ENCODE peak calls at places on chromosome 11, in eight cellular contexts. R, A, O, N, K, J, G and Z are unnamed samples.

GRCh38 chr11:104148696-104149095 is 15.3 kb downstream of the PDGFD start:
- DNase-seq in O (no peak), R (no peak), A (no peak), J (no peak), K (no peak), G (no peak), N (no peak), Z (no peak)

GRCh38 chr11:111693224-111693937 is 72.8 kb downstream of the PPP2R1B start:
- DNase-seq in R (no peak), N (no peak), G (no peak), A (no peak), O (no peak), K (no peak), J (no peak), Z (no peak)

GRCh38 chr11:107916671-107917241 is 11.5 kb upstream of the RAB39A start:
- DNase-seq in A (peak; percentile 68), K (peak; percentile 73), G (no peak), J (peak; percentile 40), O (no peak), N (no peak), R (no peak), Z (peak; percentile 28)

GRCh38 chr11:120492486-120492885 is 19.1 kb upstream of the GRIK4 start:
- DNase-seq in A (no peak), G (no peak), R (no peak), K (no peak), J (no peak), N (no peak), O (no peak), Z (no peak)

GRCh38 chr11:101686514-101686913 is 102.7 kb upstream of the TRPC6 start:
- DNase-seq in K (no peak), A (no peak), N (no peak), O (no peak), G (no peak), J (no peak), R (peak; percentile 75), Z (no peak)

GRCh38 chr11:124791626-124792341 is 8.4 kb downstream of the MSANTD2 start:
- DNase-seq in O (no peak), G (no peak), N (no peak), K (no peak), J (no peak), R (peak; percentile 18), A (no peak), Z (no peak)

GRCh38 chr11:3165152-3165705 is at the start of gene OSBPL5:
- DNase-seq in K (peak; percentile 54), R (peak; percentile 73), J (peak; percentile 12), A (peak; percentile 79), N (peak; percentile 76), G (peak; percentile 83), O (peak; percentile 33), Z (peak; percentile 82)

GRCh38 chr11:29125621-29126020 is 891.2 kb downstream of the KCNA4 start:
- DNase-seq in R (no peak), J (no peak), N (no peak), K (no peak), A (no peak), O (no peak), G (no peak), Z (no peak)

GRCh38 chr11:73334244-73335203 is 26.4 kb downstream of the ARHGEF17 start:
- DNase-seq in O (no peak), R (peak; percentile 96), J (peak; percentile 36), G (peak; percentile 90), K (no peak), N (peak; percentile 71), A (peak; percentile 54), Z (peak; percentile 67)

GRCh38 chr11:2947744-2948143 is 18.5 kb upstream of the PHLDA2 start:
- DNase-seq in N (no peak), A (no peak), J (no peak), O (no peak), G (no peak), R (no peak), K (no peak), Z (no peak)

GRCh38 chr11:72812968-72813739 is 1.1 kb upstream of the ATG16L2 start:
- DNase-seq in G (peak; percentile 81), J (peak; percentile 88), K (peak; percentile 88), N (peak; percentile 58), A (peak; percentile 52), O (peak; percentile 46), R (peak; percentile 73), Z (peak; percentile 71)

GRCh38 chr11:96259053-96259837 is 83.8 kb downstream of the MAML2 start:
- DNase-seq in R (peak; percentile 79), O (no peak), N (no peak), J (peak; percentile 32), K (no peak), A (no peak), G (no peak), Z (no peak)

GRCh38 chr11:96260067-96260511 is 82.9 kb downstream of the MAML2 start:
- DNase-seq in A (no peak), O (no peak), R (no peak), K (no peak), N (no peak), G (no peak), J (no peak), Z (no peak)

GRCh38 chr11:96257972-96258951 is 84.7 kb downstream of the MAML2 start:
- DNase-seq in N (peak; percentile 11), R (peak; percentile 62), A (no peak), O (peak; percentile 41), J (peak; percentile 81), K (no peak), G (no peak), Z (no peak)

GRCh38 chr11:96263361-96263763 is 79.6 kb downstream of the MAML2 start:
- DNase-seq in K (no peak), N (no peak), R (peak; percentile 89), A (no peak), J (no peak), O (no peak), G (no peak), Z (no peak)

DNA sequence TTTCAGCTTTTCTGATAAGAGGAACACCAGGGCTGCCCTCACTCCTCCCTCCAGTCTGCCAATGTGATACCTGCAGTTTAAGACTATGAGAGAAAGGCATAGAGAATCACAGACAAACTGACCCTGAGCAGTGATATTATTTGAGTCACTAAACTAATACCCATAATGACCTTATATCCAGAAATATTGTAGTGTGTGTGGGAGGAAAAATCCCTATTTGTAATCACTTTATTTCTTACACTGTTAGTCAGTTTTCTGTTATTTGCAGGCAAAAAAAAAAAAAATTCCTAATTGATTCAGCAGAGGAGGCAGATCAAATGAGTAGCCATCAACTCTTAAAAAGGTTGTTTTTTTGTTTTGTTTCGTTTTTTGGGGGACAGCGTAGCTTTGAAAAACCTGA is 82.5 kb downstream of the MAML2 start:
- DNase-seq in N (no peak), K (no peak), A (no peak), G (no peak), O (no peak), J (no peak), R (no peak), Z (no peak)
- H3K4me1 ChIP-seq in N (peaks cover 9% of the 10 kb centered on the region), K (peaks cover 11% of the 10 kb centered on the region), A (peaks cover 26% of the 10 kb centered on the region), G (peaks cover 8% of the 10 kb centered on the region), O (peaks cover 80% of the 10 kb centered on the region), J (peaks cover 48% of the 10 kb centered on the region), R (peaks cover 1% of the 10 kb centered on the region), Z (peaks cover 32% of the 10 kb centered on the region)

GRCh38 chr11:61771195-61771894 is 18.9 kb downstream of the MYRF start:
- DNase-seq in R (no peak), K (no peak), G (no peak), O (no peak), J (no peak), A (no peak), N (no peak), Z (no peak)
- H3K4me3 ChIP-seq in R (no peak overlapping the region), K (no peak overlapping the region), G (no peak overlapping the region), O (no peak overlapping the region), J (no peak overlapping the region), A (no peak overlapping the region), N (no peak overlapping the region), Z (no peak overlapping the region)

GRCh38 chr11:35131094-35131493 is 7.9 kb upstream of the CD44 start:
- DNase-seq in O (no peak), G (no peak), N (no peak), A (no peak), K (no peak), J (no peak), R (no peak), Z (no peak)
- H3K4me1 ChIP-seq in O (peaks cover 25% of the 10 kb centered on the region), G (no peaks in the 10 kb centered on the region), N (peaks cover 20% of the 10 kb centered on the region), A (no peaks in the 10 kb centered on the region), K (peaks cover 11% of the 10 kb centered on the region), J (peaks cover 16% of the 10 kb centered on the region), R (no peaks in the 10 kb centered on the region), Z (no peaks in the 10 kb centered on the region)

GRCh38 chr11:114307524-114308203 is 11.5 kb downstream of the NNMT start:
- DNase-seq in A (no peak), N (peak; percentile 49), K (no peak), R (peak; percentile 84), J (no peak), O (no peak), G (peak; percentile 79), Z (no peak)
- H3K4me3 ChIP-seq in A (no peak overlapping the region), N (no peak overlapping the region), K (no peak overlapping the region), R (peak overlapping the region; percentile 74), J (no peak overlapping the region), O (no peak overlapping the region), G (peak overlapping the region; percentile 47), Z (no peak overlapping the region)

GRCh38 chr11:122697636-122698167 is 42.2 kb downstream of the UBASH3B start:
- DNase-seq in R (peak; percentile 81), J (peak; percentile 98), O (peak; percentile 14), K (no peak), N (peak; percentile 43), G (no peak), A (no peak), Z (no peak)
- H3K4me1 ChIP-seq in R (peaks cover 6% of the 10 kb centered on the region), J (peaks cover 96% of the 10 kb centered on the region), O (peaks cover 80% of the 10 kb centered on the region), K (peaks cover 2% of the 10 kb centered on the region), N (no peaks in the 10 kb centered on the region), G (no peaks in the 10 kb centered on the region), A (no peaks in the 10 kb centered on the region), Z (no peaks in the 10 kb centered on the region)

GRCh38 chr11:82089426-82089825 is 644.2 kb downstream of the FAM181B start:
- DNase-seq in J (no peak), G (no peak), A (no peak), R (no peak), O (no peak), K (no peak), N (no peak), Z (no peak)
- H3K4me3 ChIP-seq in J (no peak overlapping the region), G (no peak overlapping the region), A (no peak overlapping the region), R (no peak overlapping the region), O (no peak overlapping the region), K (no peak overlapping the region), N (no peak overlapping the region), Z (no peak overlapping the region)